ENCODE peak calls at places on chromosome 21, in five cellular contexts. M, Q, C, J and P are unnamed samples.

GRCh38 chr21:14273736-14274538 is 58.0 kb downstream of the RBM11 start:
- DNase-seq in M (no peak), Q (peak), C (peak), J (no peak), P (no peak)

GRCh38 chr21:23160914-23161313 is 2162.7 kb downstream of the NCAM2 start:
- DNase-seq in M (no peak), Q (no peak), C (no peak), J (no peak), P (no peak)

GRCh38 chr21:25885880-25886279 is 151.1 kb downstream of the GABPA start:
- DNase-seq in M (no peak), Q (no peak), C (no peak), J (no peak), P (no peak)

GRCh38 chr21:36454079-36454478 is 25.8 kb downstream of the CLDN14 start:
- DNase-seq in M (peak), Q (no peak), C (peak), J (no peak), P (no peak)

GRCh38 chr21:17270234-17270633 is 242.6 kb upstream of the CXADR start:
- DNase-seq in M (peak), Q (peak), C (peak), J (no peak), P (peak)

GRCh38 chr21:37631319-37632117 is 264.9 kb downstream of the DYRK1A start:
- DNase-seq in M (no peak), Q (peak), C (peak), J (no peak), P (no peak)

GRCh38 chr21:25767921-25768320 is 33.1 kb downstream of the GABPA start:
- DNase-seq in M (no peak), Q (no peak), C (no peak), J (no peak), P (no peak)

GRCh38 chr21:14917762-14918161 is 147.0 kb downstream of the NRIP1 start:
- DNase-seq in M (no peak), Q (no peak), C (no peak), J (no peak), P (no peak)

GRCh38 chr21:42809171-42809570 is 70.2 kb downstream of the WDR4 start:
- DNase-seq in M (no peak), Q (no peak), C (no peak), J (no peak), P (no peak)

GRCh38 chr21:16587141-16587570 is 857.4 kb downstream of the USP25 start:
- DNase-seq in M (peak), Q (peak), C (no peak), J (no peak), P (no peak)

GRCh38 chr21:15209224-15209623 is 144.4 kb upstream of the NRIP1 start:
- DNase-seq in M (no peak), Q (no peak), C (no peak), J (no peak), P (no peak)

GRCh38 chr21:38590449-38590848 is 92.2 kb upstream of the ERG start:
- DNase-seq in M (no peak), Q (no peak), C (no peak), J (no peak), P (no peak)

GRCh38 chr21:36159356-36159921 is 2.8 kb downstream of the DOP1B start:
- DNase-seq in M (no peak), Q (no peak), C (no peak), J (no peak), P (no peak)

GRCh38 chr21:25563399-25564116 is 43.7 kb downstream of the MRPL39 start:
- DNase-seq in M (peak), Q (no peak), C (no peak), J (no peak), P (no peak)

GRCh38 chr21:37292041-37292440 is 24.9 kb upstream of the VPS26C start:
- DNase-seq in M (no peak), Q (no peak), C (peak), J (no peak), P (no peak)

GRCh38 chr21:37458669-37459276 is 92.2 kb downstream of the DYRK1A start:
- DNase-seq in M (no peak), Q (peak), C (no peak), J (no peak), P (no peak)

GRCh38 chr21:39020751-39021474 is 162.3 kb downstream of the PSMG1 start:
- DNase-seq in M (no peak), Q (peak), C (no peak), J (no peak), P (no peak)

GRCh38 chr21:23638131-23638530 is 1969.2 kb downstream of the MRPL39 start:
- DNase-seq in M (no peak), Q (no peak), C (no peak), J (no peak), P (no peak)

GRCh38 chr21:39525601-39526000 is 73.8 kb downstream of the SH3BGR start:
- DNase-seq in M (no peak), Q (no peak), C (no peak), J (no peak), P (no peak)

GRCh38 chr21:40660461-40660860 is 186.5 kb downstream of the DSCAM start:
- DNase-seq in M (no peak), Q (no peak), C (no peak), J (peak), P (no peak)

GRCh38 chr21:14737278-14737677 is 191.2 kb upstream of the SAMSN1 start:
- DNase-seq in M (no peak), Q (no peak), C (no peak), J (no peak), P (no peak)

GRCh38 chr21:37758997-37759396 is 157.3 kb downstream of the KCNJ6 start:
- DNase-seq in M (peak), Q (peak), C (peak), J (no peak), P (no peak)

GRCh38 chr21:35342440-35342839 is 293.3 kb upstream of the RUNX1 start:
- DNase-seq in M (no peak), Q (no peak), C (no peak), J (no peak), P (no peak)

GRCh38 chr21:32712043-32712442 is 15.8 kb downstream of the SYNJ1 start:
- DNase-seq in M (peak), Q (no peak), C (no peak), J (no peak), P (no peak)

GRCh38 chr21:31731802-31732537 is at the start of gene SCAF4:
- DNase-seq in M (peak), Q (peak), C (peak), J (no peak), P (no peak)

GRCh38 chr21:26834181-26834945 is 10.8 kb downstream of the ADAMTS1 start:
- DNase-seq in M (no peak), Q (no peak), C (no peak), J (no peak), P (no peak)

GRCh38 chr21:22961248-22961647 is 1963.0 kb downstream of the NCAM2 start:
- DNase-seq in M (no peak), Q (no peak), C (no peak), J (no peak), P (no peak)

GRCh38 chr21:35256468-35256988 is 207.4 kb upstream of the RUNX1 start:
- DNase-seq in M (peak), Q (peak), C (peak), J (peak), P (peak)

GRCh38 chr21:45618287-45618686 is 25.2 kb upstream of the PCBP3 start:
- DNase-seq in M (peak), Q (no peak), C (peak), J (no peak), P (no peak)

GRCh38 chr21:21415741-21416140 is 417.5 kb downstream of the NCAM2 start:
- DNase-seq in M (peak), Q (no peak), C (no peak), J (no peak), P (no peak)

GRCh38 chr21:38611262-38611661 is 113.0 kb upstream of the ERG start:
- DNase-seq in M (no peak), Q (no peak), C (no peak), J (no peak), P (no peak)

GRCh38 chr21:34499116-34499515 is 12.9 kb downstream of the KCNE1 start:
- DNase-seq in M (no peak), Q (no peak), C (no peak), J (no peak), P (no peak)

GRCh38 chr21:15837603-15838002 is 107.8 kb downstream of the USP25 start:
- DNase-seq in M (peak), Q (no peak), C (no peak), J (no peak), P (no peak)

GRCh38 chr21:21907271-21907670 is 909.1 kb downstream of the NCAM2 start:
- DNase-seq in M (peak), Q (no peak), C (no peak), J (no peak), P (no peak)

GRCh38 chr21:32682696-32683474 is 44.9 kb downstream of the SYNJ1 start:
- DNase-seq in M (no peak), Q (no peak), C (no peak), J (no peak), P (no peak)

GRCh38 chr21:38769253-38769780 is 36.4 kb upstream of the ETS2 start:
- DNase-seq in M (peak), Q (no peak), C (peak), J (peak), P (no peak)

GRCh38 chr21:17660862-17661261 is 48.2 kb upstream of the BTG3 start:
- DNase-seq in M (no peak), Q (no peak), C (no peak), J (no peak), P (no peak)

GRCh38 chr21:37245151-37245550 is 22.0 kb downstream of the VPS26C start:
- DNase-seq in M (no peak), Q (no peak), C (no peak), J (no peak), P (no peak)

GRCh38 chr21:28213221-28213620 is 779.5 kb downstream of the LTN1 start:
- DNase-seq in M (no peak), Q (no peak), C (no peak), J (no peak), P (no peak)

GRCh38 chr21:28212056-28212455 is 780.6 kb downstream of the LTN1 start:
- DNase-seq in M (no peak), Q (no peak), C (no peak), J (no peak), P (no peak)

DNA sequence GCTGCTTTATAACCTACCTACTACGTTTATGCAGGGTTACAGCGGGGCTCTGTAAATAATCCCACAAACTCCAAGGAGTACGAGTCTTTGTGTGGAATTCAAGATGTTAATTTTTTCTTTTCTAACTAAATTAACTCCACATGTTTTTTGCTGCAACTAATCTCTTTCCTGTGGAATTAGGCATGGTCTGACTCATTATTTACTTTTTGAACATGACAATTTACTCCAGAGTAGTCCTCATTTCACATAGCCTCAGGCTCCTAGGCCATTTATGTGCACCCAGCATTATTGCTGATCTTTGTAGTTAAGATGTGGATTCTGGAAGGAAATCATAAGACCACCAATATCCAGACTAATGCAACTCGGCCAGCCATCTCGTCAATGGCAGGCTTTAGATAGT is 784.9 kb downstream of the LTN1 start:
- DNase-seq in M (peak), Q (no peak), C (no peak), J (peak), P (peak)
- H3K4me3 ChIP-seq in M (no peak), Q (no peak), C (no peak), J (no peak), P (no peak)

DNA sequence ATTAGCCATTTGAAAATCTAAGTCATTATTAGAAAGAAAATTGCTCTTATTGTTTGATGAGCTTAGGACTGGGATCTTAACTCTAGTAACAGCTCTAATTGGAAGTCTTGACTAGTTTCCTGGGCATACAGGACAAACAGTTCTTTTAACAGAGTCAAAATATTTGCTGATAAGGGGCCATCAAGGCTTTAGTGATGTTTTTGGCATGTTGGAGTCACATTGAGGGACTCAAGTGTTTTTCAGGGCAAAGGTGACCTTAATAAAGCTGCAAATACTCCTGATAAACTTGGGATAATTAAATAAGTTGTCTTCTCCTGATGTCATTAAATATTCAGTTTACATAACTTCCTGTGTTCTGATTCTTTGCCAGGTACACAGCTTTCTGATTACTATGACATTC is 6.5 kb upstream of the KRTAP19-7 start:
- DNase-seq in M (no peak), Q (no peak), C (no peak), J (no peak), P (no peak)
- TF ChIP-seq CTCF in M (no peak), Q (no peak), C (no peak), J (no peak), P (no peak)

DNA sequence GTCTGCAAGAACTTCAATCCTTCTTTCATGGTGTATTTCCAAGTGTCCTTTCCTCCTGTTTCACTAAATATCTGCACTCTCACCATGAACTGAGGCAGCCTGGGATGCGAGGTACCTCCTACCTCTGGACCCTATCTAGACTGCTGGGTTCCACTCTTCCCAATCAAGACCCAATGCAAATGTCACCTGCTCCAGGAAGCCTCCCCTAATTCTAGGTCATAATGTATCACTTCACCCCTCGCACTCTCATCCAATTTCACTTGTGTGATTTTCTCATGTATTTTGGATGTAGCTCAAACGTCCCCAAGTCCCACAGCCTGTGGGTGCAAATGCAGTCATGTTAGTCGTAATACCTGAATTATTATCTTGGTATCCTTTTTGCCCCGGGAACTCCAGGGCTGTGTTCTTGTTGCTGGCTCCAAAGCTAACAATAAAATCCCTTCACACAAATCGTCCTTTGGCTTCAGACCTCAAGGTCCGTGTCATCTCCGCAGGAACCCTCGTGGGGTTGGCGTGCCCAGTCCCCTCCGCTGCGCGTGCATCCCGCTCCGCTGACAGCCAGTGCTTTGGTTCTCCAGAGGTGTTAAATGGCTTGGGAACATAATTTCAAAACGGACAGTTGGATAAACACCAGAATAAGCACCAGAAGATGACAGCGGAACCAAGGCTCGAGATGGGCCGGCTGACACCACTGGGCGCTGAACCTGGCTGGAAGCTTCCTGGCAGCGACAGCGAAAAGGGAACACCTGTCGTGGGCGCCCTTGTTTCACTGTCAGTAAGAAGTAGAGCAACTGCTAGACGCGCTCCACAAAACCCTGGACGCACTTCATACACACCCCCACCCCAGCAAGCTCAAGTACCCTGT is 1.0 kb upstream of the BACH1 start:
- DNase-seq in M (no peak), Q (no peak), C (no peak), J (no peak), P (no peak)
- H3K4me3 ChIP-seq in M (peak), Q (peak), C (peak), J (peak), P (peak)

DNA sequence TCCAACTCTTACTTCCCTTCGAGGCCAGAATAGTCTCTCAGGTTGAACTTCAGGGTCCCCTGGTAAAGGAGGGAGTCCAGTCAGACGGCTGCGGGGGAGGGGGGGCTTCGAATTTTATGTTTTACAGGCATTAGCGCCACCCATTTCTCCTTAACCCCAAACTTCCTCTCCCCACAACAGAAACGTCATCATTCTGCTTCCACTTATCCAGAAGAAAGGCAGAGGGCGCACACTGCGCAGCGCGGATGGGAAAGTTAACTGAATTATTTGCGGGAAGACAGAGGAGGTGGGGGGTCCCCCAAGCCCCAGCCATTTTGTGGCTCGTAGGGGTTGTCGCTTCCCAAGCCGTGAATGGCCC is 529 bp upstream of the PRMT2 start:
- DNase-seq in M (peak), Q (no peak), C (peak), J (peak), P (peak)
- TF ChIP-seq CTCF in M (peak), Q (no peak), C (peak), J (peak), P (no peak)

DNA sequence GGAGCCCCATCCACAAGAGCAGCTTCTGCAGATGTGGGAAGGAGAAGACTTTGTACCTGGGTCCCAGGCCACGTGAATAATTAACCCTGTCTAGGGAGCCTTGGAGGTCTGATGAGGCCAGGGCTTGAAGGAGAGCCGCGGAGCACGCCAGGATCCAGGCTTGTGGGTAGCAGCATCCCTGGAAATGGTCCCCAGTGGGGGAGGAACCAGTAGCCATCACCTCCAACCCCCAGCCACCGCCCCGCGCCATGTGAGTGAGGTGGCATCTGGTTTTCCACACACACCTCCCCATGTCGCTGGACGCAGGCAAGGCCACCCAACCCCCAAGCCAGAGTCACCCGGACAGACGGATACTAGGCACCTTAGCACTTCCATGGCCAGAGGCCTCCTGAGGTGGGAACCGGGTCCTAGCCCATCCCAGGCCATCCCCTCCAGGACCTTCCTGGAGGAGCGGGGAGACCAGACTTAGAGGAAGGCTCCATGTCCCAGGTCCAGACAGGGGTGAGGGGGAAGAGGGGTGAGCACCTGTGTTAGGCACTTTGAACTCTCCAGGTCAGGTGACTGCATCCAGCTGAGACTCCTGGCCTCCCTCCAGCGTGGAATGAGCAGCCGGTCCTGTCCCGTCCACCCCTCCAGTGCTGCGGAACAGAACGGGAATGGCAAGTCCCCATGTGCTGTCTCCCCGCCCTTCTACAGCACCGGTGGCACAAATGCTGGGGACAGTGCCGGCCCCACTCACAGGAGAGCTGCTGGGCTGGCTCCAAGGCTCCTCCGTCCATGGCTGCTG is 53.2 kb downstream of the RIPK4 start:
- DNase-seq in M (no peak), Q (no peak), C (no peak), J (no peak), P (no peak)
- H3K4me3 ChIP-seq in M (no peak), Q (no peak), C (no peak), J (no peak), P (no peak)

GRCh38 chr21:44444286-44444931 is 10.9 kb upstream of the LRRC3 start:
- DNase-seq in M (no peak), Q (no peak), C (peak), J (no peak), P (no peak)
- TF ChIP-seq CTCF in M (no peak), Q (peak), C (peak), J (peak), P (peak)